ENCODE peak calls at places on chromosome 3, in nine cellular contexts. One of them, this sample, is unnamed.

GRCh38 chr3:55183259-55183658 is 255.4 kb upstream of the LRTM1 start:
- DNase-seq in brain microvascular endothelial cell: no peak
- DNase-seq in epithelial cell of esophagus: no peak
- DNase-seq in GM12865: no peak
- DNase-seq in psoas muscle: no peak
- DNase-seq in Karpas-422: no peak
- DNase-seq in A549: no peak
- DNase-seq in body of pancreas: no peak
- DNase-seq in hepatocyte: no peak
- DNase-seq in this sample: no peak

GRCh38 chr3:12984023-12984823 is 89.0 kb downstream of the IQSEC1 start:
- DNase-seq in brain microvascular endothelial cell: peak
- DNase-seq in epithelial cell of esophagus: peak
- DNase-seq in A549: peak
- DNase-seq in psoas muscle: peak
- DNase-seq in hepatocyte: peak
- DNase-seq in GM12865: peak
- DNase-seq in Karpas-422: peak
- DNase-seq in body of pancreas: peak
- DNase-seq in this sample: peak

GRCh38 chr3:123481071-123481470 is 32.2 kb upstream of the ADCY5 start:
- DNase-seq in psoas muscle: no peak
- DNase-seq in hepatocyte: no peak
- DNase-seq in GM12865: no peak
- DNase-seq in body of pancreas: no peak
- DNase-seq in A549: no peak
- DNase-seq in brain microvascular endothelial cell: no peak
- DNase-seq in Karpas-422: no peak
- DNase-seq in epithelial cell of esophagus: peak
- DNase-seq in this sample: no peak

GRCh38 chr3:178060406-178060805 is 475.8 kb upstream of the KCNMB2 start:
- DNase-seq in psoas muscle: no peak
- DNase-seq in GM12865: no peak
- DNase-seq in body of pancreas: no peak
- DNase-seq in A549: no peak
- DNase-seq in hepatocyte: peak
- DNase-seq in Karpas-422: no peak
- DNase-seq in brain microvascular endothelial cell: no peak
- DNase-seq in epithelial cell of esophagus: no peak
- DNase-seq in this sample: no peak

GRCh38 chr3:126558336-126559071 is at the start of gene C3orf22:
- DNase-seq in epithelial cell of esophagus: no peak
- DNase-seq in GM12865: no peak
- DNase-seq in hepatocyte: no peak
- DNase-seq in Karpas-422: no peak
- DNase-seq in A549: no peak
- DNase-seq in psoas muscle: peak
- DNase-seq in body of pancreas: no peak
- DNase-seq in brain microvascular endothelial cell: no peak
- DNase-seq in this sample: no peak

GRCh38 chr3:42078686-42079085 is 12.5 kb upstream of the TRAK1 start:
- DNase-seq in epithelial cell of esophagus: no peak
- DNase-seq in GM12865: no peak
- DNase-seq in brain microvascular endothelial cell: no peak
- DNase-seq in hepatocyte: no peak
- DNase-seq in Karpas-422: no peak
- DNase-seq in A549: no peak
- DNase-seq in psoas muscle: no peak
- DNase-seq in body of pancreas: no peak
- DNase-seq in this sample: no peak

GRCh38 chr3:7410782-7411181 is 549.9 kb downstream of the GRM7 start:
- DNase-seq in GM12865: no peak
- DNase-seq in epithelial cell of esophagus: no peak
- DNase-seq in hepatocyte: no peak
- DNase-seq in Karpas-422: no peak
- DNase-seq in A549: no peak
- DNase-seq in brain microvascular endothelial cell: no peak
- DNase-seq in body of pancreas: no peak
- DNase-seq in psoas muscle: no peak
- DNase-seq in this sample: no peak

GRCh38 chr3:129597792-129598381 is 8.6 kb downstream of the PLXND1 start:
- DNase-seq in GM12865: no peak
- DNase-seq in A549: no peak
- DNase-seq in Karpas-422: no peak
- DNase-seq in epithelial cell of esophagus: no peak
- DNase-seq in body of pancreas: no peak
- DNase-seq in hepatocyte: no peak
- DNase-seq in psoas muscle: no peak
- DNase-seq in brain microvascular endothelial cell: no peak
- DNase-seq in this sample: no peak

GRCh38 chr3:186526256-186526606 is 17.9 kb downstream of the CRYGS start:
- DNase-seq in body of pancreas: no peak
- DNase-seq in Karpas-422: peak
- DNase-seq in hepatocyte: no peak
- DNase-seq in brain microvascular endothelial cell: no peak
- DNase-seq in epithelial cell of esophagus: no peak
- DNase-seq in psoas muscle: no peak
- DNase-seq in A549: no peak
- DNase-seq in GM12865: peak
- DNase-seq in this sample: no peak

GRCh38 chr3:138726966-138727365 is 107.8 kb downstream of the PIK3CB start:
- DNase-seq in hepatocyte: no peak
- DNase-seq in psoas muscle: no peak
- DNase-seq in GM12865: no peak
- DNase-seq in Karpas-422: no peak
- DNase-seq in brain microvascular endothelial cell: peak
- DNase-seq in body of pancreas: no peak
- DNase-seq in epithelial cell of esophagus: peak
- DNase-seq in A549: no peak
- DNase-seq in this sample: no peak

GRCh38 chr3:56269755-56270154 is 198.5 kb downstream of the ERC2 start:
- DNase-seq in Karpas-422: no peak
- DNase-seq in brain microvascular endothelial cell: no peak
- DNase-seq in hepatocyte: no peak
- DNase-seq in epithelial cell of esophagus: no peak
- DNase-seq in GM12865: no peak
- DNase-seq in body of pancreas: no peak
- DNase-seq in A549: no peak
- DNase-seq in psoas muscle: no peak
- DNase-seq in this sample: no peak

GRCh38 chr3:161263057-161263456 is 41.9 kb downstream of the NMD3 start:
- DNase-seq in psoas muscle: no peak
- DNase-seq in GM12865: no peak
- DNase-seq in body of pancreas: no peak
- DNase-seq in Karpas-422: no peak
- DNase-seq in brain microvascular endothelial cell: peak
- DNase-seq in epithelial cell of esophagus: peak
- DNase-seq in hepatocyte: no peak
- DNase-seq in A549: no peak
- DNase-seq in this sample: no peak

GRCh38 chr3:133448478-133449122 is 48.7 kb downstream of the BFSP2 start:
- DNase-seq in hepatocyte: no peak
- DNase-seq in Karpas-422: peak
- DNase-seq in epithelial cell of esophagus: no peak
- DNase-seq in A549: no peak
- DNase-seq in brain microvascular endothelial cell: no peak
- DNase-seq in body of pancreas: no peak
- DNase-seq in GM12865: peak
- DNase-seq in psoas muscle: no peak
- DNase-seq in this sample: peak

GRCh38 chr3:52240059-52240885 is 1.3 kb upstream of the TWF2 start:
- DNase-seq in GM12865: peak
- DNase-seq in A549: peak
- DNase-seq in hepatocyte: peak
- DNase-seq in epithelial cell of esophagus: peak
- DNase-seq in psoas muscle: peak
- DNase-seq in Karpas-422: no peak
- DNase-seq in brain microvascular endothelial cell: peak
- DNase-seq in body of pancreas: peak
- DNase-seq in this sample: peak

GRCh38 chr3:101809178-101810022 is 30.4 kb downstream of the NXPE3 start:
- DNase-seq in GM12865: peak
- DNase-seq in epithelial cell of esophagus: peak
- DNase-seq in brain microvascular endothelial cell: peak
- DNase-seq in hepatocyte: peak
- DNase-seq in A549: peak
- DNase-seq in Karpas-422: peak
- DNase-seq in psoas muscle: no peak
- DNase-seq in body of pancreas: peak
- DNase-seq in this sample: peak

GRCh38 chr3:39232859-39233258 is 40.5 kb upstream of the XIRP1 start:
- DNase-seq in epithelial cell of esophagus: no peak
- DNase-seq in GM12865: no peak
- DNase-seq in psoas muscle: no peak
- DNase-seq in brain microvascular endothelial cell: no peak
- DNase-seq in Karpas-422: peak
- DNase-seq in A549: no peak
- DNase-seq in body of pancreas: no peak
- DNase-seq in hepatocyte: no peak
- DNase-seq in this sample: no peak

GRCh38 chr3:108509263-108509662 is 1.1 kb downstream of the MYH15 start:
- DNase-seq in hepatocyte: no peak
- DNase-seq in Karpas-422: no peak
- DNase-seq in epithelial cell of esophagus: no peak
- DNase-seq in psoas muscle: no peak
- DNase-seq in A549: no peak
- DNase-seq in body of pancreas: no peak
- DNase-seq in GM12865: no peak
- DNase-seq in brain microvascular endothelial cell: no peak
- DNase-seq in this sample: no peak

GRCh38 chr3:149717391-149718056 is 34.8 kb downstream of the COMMD2 start:
- DNase-seq in psoas muscle: no peak
- DNase-seq in brain microvascular endothelial cell: peak
- DNase-seq in hepatocyte: peak
- DNase-seq in Karpas-422: peak
- DNase-seq in epithelial cell of esophagus: peak
- DNase-seq in GM12865: peak
- DNase-seq in body of pancreas: peak
- DNase-seq in A549: peak
- DNase-seq in this sample: no peak
- H3K4me3 ChIP-seq in psoas muscle: no peak
- H3K4me3 ChIP-seq in brain microvascular endothelial cell: no peak
- H3K4me3 ChIP-seq in hepatocyte: no peak
- H3K4me3 ChIP-seq in Karpas-422: no peak
- H3K4me3 ChIP-seq in epithelial cell of esophagus: no peak
- H3K4me3 ChIP-seq in GM12865: peak
- H3K4me3 ChIP-seq in body of pancreas: no peak
- H3K4me3 ChIP-seq in A549: no peak
- H3K4me3 ChIP-seq in this sample: no peak

GRCh38 chr3:119034256-119035013 is at the start of gene IGSF11:
- DNase-seq in brain microvascular endothelial cell: peak
- DNase-seq in hepatocyte: peak
- DNase-seq in body of pancreas: peak
- DNase-seq in A549: peak
- DNase-seq in Karpas-422: peak
- DNase-seq in GM12865: peak
- DNase-seq in psoas muscle: peak
- DNase-seq in epithelial cell of esophagus: peak
- DNase-seq in this sample: peak

GRCh38 chr3:119035014-119035346 is 334 bp upstream of the IGSF11 start:
- DNase-seq in brain microvascular endothelial cell: no peak
- DNase-seq in psoas muscle: no peak
- DNase-seq in GM12865: no peak
- DNase-seq in epithelial cell of esophagus: no peak
- DNase-seq in A549: no peak
- DNase-seq in hepatocyte: no peak
- DNase-seq in body of pancreas: no peak
- DNase-seq in Karpas-422: no peak
- DNase-seq in this sample: no peak

GRCh38 chr3:119033393-119034255 is 1.0 kb downstream of the IGSF11 start:
- DNase-seq in hepatocyte: no peak
- DNase-seq in body of pancreas: no peak
- DNase-seq in brain microvascular endothelial cell: no peak
- DNase-seq in epithelial cell of esophagus: no peak
- DNase-seq in Karpas-422: no peak
- DNase-seq in GM12865: no peak
- DNase-seq in psoas muscle: no peak
- DNase-seq in A549: no peak
- DNase-seq in this sample: no peak
- H3K4me3 ChIP-seq in hepatocyte: peak
- H3K4me3 ChIP-seq in body of pancreas: peak
- H3K4me3 ChIP-seq in brain microvascular endothelial cell: peak
- H3K4me3 ChIP-seq in epithelial cell of esophagus: no peak
- H3K4me3 ChIP-seq in Karpas-422: peak
- H3K4me3 ChIP-seq in GM12865: no peak
- H3K4me3 ChIP-seq in psoas muscle: peak
- H3K4me3 ChIP-seq in A549: peak
- H3K4me3 ChIP-seq in this sample: peak

GRCh38 chr3:190387578-190388213 is at the start of gene CLDN16:
- DNase-seq in psoas muscle: no peak
- DNase-seq in A549: no peak
- DNase-seq in GM12865: no peak
- DNase-seq in hepatocyte: no peak
- DNase-seq in body of pancreas: no peak
- DNase-seq in Karpas-422: no peak
- DNase-seq in epithelial cell of esophagus: no peak
- DNase-seq in brain microvascular endothelial cell: no peak
- DNase-seq in this sample: no peak

GRCh38 chr3:190381356-190381940 is 6.5 kb upstream of the CLDN16 start:
- DNase-seq in GM12865: no peak
- DNase-seq in Karpas-422: no peak
- DNase-seq in brain microvascular endothelial cell: no peak
- DNase-seq in epithelial cell of esophagus: peak
- DNase-seq in hepatocyte: no peak
- DNase-seq in body of pancreas: no peak
- DNase-seq in A549: no peak
- DNase-seq in psoas muscle: no peak
- DNase-seq in this sample: no peak

GRCh38 chr3:190384241-190384863 is 3.6 kb upstream of the CLDN16 start:
- DNase-seq in A549: peak
- DNase-seq in GM12865: peak
- DNase-seq in psoas muscle: no peak
- DNase-seq in hepatocyte: peak
- DNase-seq in brain microvascular endothelial cell: peak
- DNase-seq in epithelial cell of esophagus: peak
- DNase-seq in body of pancreas: peak
- DNase-seq in Karpas-422: peak
- DNase-seq in this sample: no peak

GRCh38 chr3:190382082-190382481 is 5.9 kb upstream of the CLDN16 start:
- DNase-seq in hepatocyte: no peak
- DNase-seq in psoas muscle: no peak
- DNase-seq in GM12865: no peak
- DNase-seq in epithelial cell of esophagus: peak
- DNase-seq in A549: no peak
- DNase-seq in Karpas-422: no peak
- DNase-seq in body of pancreas: no peak
- DNase-seq in brain microvascular endothelial cell: no peak
- DNase-seq in this sample: no peak

GRCh38 chr3:190385835-190386688 is 1.9 kb upstream of the CLDN16 start:
- DNase-seq in epithelial cell of esophagus: peak
- DNase-seq in body of pancreas: no peak
- DNase-seq in Karpas-422: no peak
- DNase-seq in brain microvascular endothelial cell: peak
- DNase-seq in GM12865: no peak
- DNase-seq in A549: peak
- DNase-seq in hepatocyte: peak
- DNase-seq in psoas muscle: no peak
- DNase-seq in this sample: no peak
- H3K4me3 ChIP-seq in epithelial cell of esophagus: no peak
- H3K4me3 ChIP-seq in body of pancreas: no peak
- H3K4me3 ChIP-seq in Karpas-422: no peak
- H3K4me3 ChIP-seq in brain microvascular endothelial cell: peak
- H3K4me3 ChIP-seq in GM12865: no peak
- H3K4me3 ChIP-seq in A549: peak
- H3K4me3 ChIP-seq in hepatocyte: no peak
- H3K4me3 ChIP-seq in psoas muscle: no peak
- H3K4me3 ChIP-seq in this sample: no peak

GRCh38 chr3:132284756-132285619 is 32.2 kb upstream of the ACP3 start:
- DNase-seq in epithelial cell of esophagus: no peak
- DNase-seq in GM12865: no peak
- DNase-seq in hepatocyte: peak
- DNase-seq in psoas muscle: no peak
- DNase-seq in Karpas-422: peak
- DNase-seq in body of pancreas: no peak
- DNase-seq in brain microvascular endothelial cell: no peak
- DNase-seq in A549: no peak
- DNase-seq in this sample: no peak
- H3K4me3 ChIP-seq in epithelial cell of esophagus: no peak
- H3K4me3 ChIP-seq in GM12865: no peak
- H3K4me3 ChIP-seq in hepatocyte: no peak
- H3K4me3 ChIP-seq in psoas muscle: no peak
- H3K4me3 ChIP-seq in Karpas-422: no peak
- H3K4me3 ChIP-seq in body of pancreas: no peak
- H3K4me3 ChIP-seq in brain microvascular endothelial cell: no peak
- H3K4me3 ChIP-seq in A549: no peak
- H3K4me3 ChIP-seq in this sample: no peak